ENCODE peak calls at places on chromosome 2, in eight cellular contexts. Z, V, C, J, L, H, M and U are unnamed samples.
A peak's percentile ranks its signal among the peaks of the same experiment; 100 is the strongest.

GRCh38 chr2:191713837-191714236 is 35.9 kb downstream of the NABP1 start:
- DNase-seq in Z (no peak), V (no peak), C (no peak), J (no peak), L (peak; percentile 45), H (no peak), M (no peak), U (no peak)

GRCh38 chr2:224369028-224369632 is 32.8 kb downstream of the FAM124B start:
- DNase-seq in Z (peak; percentile 30), V (no peak), C (no peak), J (peak; percentile 72), L (peak; percentile 77), H (no peak), M (peak; percentile 75), U (no peak)

GRCh38 chr2:32812316-32812715 is 134.4 kb upstream of the LTBP1 start:
- DNase-seq in Z (no peak), V (no peak), C (no peak), J (no peak), L (no peak), H (no peak), M (no peak), U (no peak)

GRCh38 chr2:42125887-42126594 is 43.1 kb upstream of the EML4 start:
- DNase-seq in Z (peak; percentile 66), V (no peak), C (no peak), J (no peak), L (no peak), H (no peak), M (peak; percentile 40), U (no peak)

GRCh38 chr2:216858312-216858711 is 1.6 kb downstream of the TNP1 start:
- DNase-seq in Z (peak; percentile 18), V (no peak), C (no peak), J (no peak), L (no peak), H (no peak), M (peak; percentile 70), U (no peak)

GRCh38 chr2:156320491-156320896 is 12.0 kb downstream of the NR4A2 start:
- DNase-seq in Z (peak; percentile 46), V (peak; percentile 67), C (no peak), J (peak; percentile 44), L (no peak), H (peak; percentile 30), M (peak; percentile 53), U (peak; percentile 48)

GRCh38 chr2:26519396-26519991 is 41.6 kb upstream of the OTOF start:
- DNase-seq in Z (peak; percentile 9), V (no peak), C (no peak), J (no peak), L (no peak), H (no peak), M (no peak), U (no peak)

GRCh38 chr2:43223412-43224040 is 2.9 kb downstream of the ZFP36L2 start:
- DNase-seq in Z (peak; percentile 45), V (no peak), C (no peak), J (no peak), L (peak; percentile 27), H (no peak), M (peak; percentile 69), U (no peak)

GRCh38 chr2:97858442-97858841 is 137.3 kb downstream of the TMEM131 start:
- DNase-seq in Z (no peak), V (no peak), C (no peak), J (peak; percentile 5), L (no peak), H (no peak), M (no peak), U (no peak)

GRCh38 chr2:98604547-98604946 is 3.8 kb downstream of the COA5 start:
- DNase-seq in Z (no peak), V (no peak), C (no peak), J (no peak), L (peak; percentile 40), H (no peak), M (no peak), U (no peak)

GRCh38 chr2:232860593-232861241 is 9.3 kb upstream of the SNORC start:
- DNase-seq in Z (peak; percentile 50), V (no peak), C (no peak), J (no peak), L (peak; percentile 25), H (no peak), M (no peak), U (no peak)

GRCh38 chr2:148721991-148722777 is 77.6 kb downstream of the EPC2 start:
- DNase-seq in Z (peak; percentile 47), V (no peak), C (no peak), J (no peak), L (no peak), H (no peak), M (no peak), U (no peak)

GRCh38 chr2:96526101-96526591 is 10.4 kb upstream of the ARID5A start:
- DNase-seq in Z (no peak), V (no peak), C (no peak), J (no peak), L (no peak), H (no peak), M (no peak), U (peak; percentile 29)

GRCh38 chr2:166410828-166411472 is 35.2 kb upstream of the SCN9A start:
- DNase-seq in Z (peak; percentile 98), V (no peak), C (peak; percentile 77), J (no peak), L (peak; percentile 86), H (no peak), M (peak; percentile 95), U (no peak)

GRCh38 chr2:143473206-143473605 is 344.0 kb downstream of the ARHGAP15 start:
- DNase-seq in Z (peak; percentile 77), V (no peak), C (no peak), J (no peak), L (peak; percentile 74), H (no peak), M (peak; percentile 73), U (no peak)

GRCh38 chr2:115294999-115295398 is 852.6 kb downstream of the DPP10 start:
- DNase-seq in Z (no peak), V (no peak), C (no peak), J (no peak), L (no peak), H (no peak), M (no peak), U (no peak)

GRCh38 chr2:241961454-241961853 is 91.9 kb downstream of the RTP5 start:
- DNase-seq in Z (no peak), V (no peak), C (no peak), J (no peak), L (no peak), H (no peak), M (no peak), U (no peak)

GRCh38 chr2:187129866-187130265 is 280.9 kb upstream of the ZSWIM2 start:
- DNase-seq in Z (no peak), V (no peak), C (no peak), J (no peak), L (no peak), H (no peak), M (no peak), U (no peak)

GRCh38 chr2:23541453-23542334 is 156.7 kb downstream of the KLHL29 start:
- DNase-seq in Z (no peak), V (no peak), C (no peak), J (no peak), L (no peak), H (no peak), M (peak; percentile 49), U (no peak)

DNA sequence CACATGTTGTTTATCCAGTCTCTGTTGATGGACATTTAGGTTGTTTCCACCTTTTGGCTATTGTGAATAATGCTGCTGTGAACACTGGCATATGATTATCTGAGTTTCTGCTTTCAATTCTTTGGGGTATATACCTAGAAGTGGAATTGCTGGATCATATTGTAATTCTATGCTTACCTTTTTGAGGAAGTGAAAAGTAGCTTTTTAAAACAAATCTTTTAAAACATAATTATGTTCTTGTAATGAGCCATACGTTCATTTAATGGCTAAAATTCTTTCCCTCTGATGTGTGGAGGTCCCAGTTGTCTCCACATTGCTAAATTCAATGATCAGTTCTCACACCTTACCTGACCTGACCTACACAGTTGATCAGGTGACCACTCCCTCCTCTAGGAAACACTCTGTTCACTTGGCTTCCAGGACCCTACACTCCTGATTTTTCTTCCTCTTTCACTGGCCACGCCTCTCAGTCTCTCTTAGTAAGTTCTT is 27.8 kb upstream of the SERTAD2 start:
- DNase-seq in Z (no peak), V (no peak), C (no peak), J (no peak), L (no peak), H (no peak), M (no peak), U (no peak)
- H3K4me1 ChIP-seq in Z (no peaks in the 10 kb centered on the region), V (no peaks in the 10 kb centered on the region), C (peaks cover 6% of the 10 kb centered on the region), J (peaks cover 8% of the 10 kb centered on the region), L (peaks cover 15% of the 10 kb centered on the region), H (peaks cover 15% of the 10 kb centered on the region), M (peaks cover 15% of the 10 kb centered on the region), U (no peaks in the 10 kb centered on the region)

DNA sequence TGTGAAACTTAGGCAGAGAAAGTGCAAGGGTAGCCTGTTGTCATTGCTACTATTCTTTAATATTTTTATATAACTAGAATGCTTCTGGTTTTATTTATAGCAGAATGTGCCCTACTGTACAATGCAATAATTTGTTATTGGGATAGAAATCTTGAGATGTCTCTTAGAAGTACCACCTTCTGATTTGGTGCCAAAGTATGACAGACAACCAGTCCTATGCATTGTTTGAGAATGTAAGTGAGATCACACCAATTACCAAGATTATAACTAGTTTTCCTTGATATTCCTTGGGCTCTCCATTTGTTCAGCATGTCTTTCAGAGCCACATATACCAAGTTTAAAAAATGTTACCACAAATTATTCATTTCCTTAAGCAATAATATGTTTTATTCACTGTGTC is 399.7 kb downstream of the CPS1 start:
- DNase-seq in Z (peak; percentile 63), V (no peak), C (no peak), J (no peak), L (no peak), H (no peak), M (no peak), U (no peak)
- H3K4me3 ChIP-seq in Z (no peak overlapping the region), V (no peak overlapping the region), C (no peak overlapping the region), J (no peak overlapping the region), L (no peak overlapping the region), H (no peak overlapping the region), M (no peak overlapping the region), U (no peak overlapping the region)

DNA sequence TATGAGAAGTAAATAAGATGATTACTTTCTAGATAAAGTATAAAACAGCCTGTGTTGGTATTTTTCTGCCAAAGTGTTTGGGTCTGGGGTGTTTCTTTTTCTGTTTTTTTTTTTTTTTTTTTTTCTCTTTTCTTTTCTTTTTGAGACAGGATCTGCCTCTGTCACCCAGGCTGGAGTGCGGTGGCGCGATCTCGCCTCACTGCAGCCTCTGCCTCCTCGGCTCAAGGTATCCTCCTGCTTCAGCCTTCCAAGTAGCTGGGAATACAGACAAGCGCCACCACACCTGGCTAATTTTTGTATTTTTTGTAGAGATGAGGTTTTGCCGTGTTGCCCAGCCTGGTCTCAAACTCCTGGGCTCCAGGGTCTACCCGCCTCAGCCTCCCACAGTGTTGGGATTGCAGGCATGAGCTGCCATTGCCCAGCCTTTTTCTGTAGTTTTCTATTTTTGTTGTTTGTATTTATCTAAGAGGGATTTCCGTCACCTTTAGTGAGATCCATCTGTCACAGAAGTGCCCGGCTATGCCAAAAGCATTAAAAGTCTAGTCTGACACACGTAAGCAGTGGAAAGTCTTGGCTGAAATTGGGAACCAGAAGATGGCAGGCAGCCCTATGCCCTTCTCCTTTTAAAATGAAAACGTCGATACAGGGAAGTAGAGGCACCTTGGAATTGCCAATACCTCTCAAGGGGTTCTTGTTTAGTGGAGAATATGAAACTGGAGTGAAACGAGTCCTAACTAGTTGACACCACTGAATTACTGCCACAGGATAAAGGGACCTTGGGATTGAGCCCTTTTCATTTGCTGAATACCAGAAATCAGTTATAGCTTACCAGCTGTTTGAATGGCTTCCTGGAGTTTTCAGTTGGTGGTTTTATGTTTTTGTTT is 14.0 kb downstream of the UGP2 start:
- DNase-seq in Z (no peak), V (no peak), C (no peak), J (no peak), L (no peak), H (no peak), M (no peak), U (no peak)
- H3K4me1 ChIP-seq in Z (peaks cover 3% of the 10 kb centered on the region), V (peaks cover 22% of the 10 kb centered on the region), C (peaks cover 7% of the 10 kb centered on the region), J (peaks cover 42% of the 10 kb centered on the region), L (peaks cover 4% of the 10 kb centered on the region), H (peaks cover 52% of the 10 kb centered on the region), M (peaks cover 25% of the 10 kb centered on the region), U (peaks cover 26% of the 10 kb centered on the region)

GRCh38 chr2:206250041-206250897 is 24.2 kb upstream of the ZDBF2 start:
- DNase-seq in Z (no peak), V (peak; percentile 23), C (no peak), J (peak; percentile 44), L (no peak), H (no peak), M (peak; percentile 56), U (no peak)
- H3K4me3 ChIP-seq in Z (peak overlapping the region; percentile 68), V (peak overlapping the region; percentile 15), C (peak overlapping the region; percentile 57), J (peak overlapping the region; percentile 22), L (no peak overlapping the region), H (peak overlapping the region; percentile 58), M (peak overlapping the region; percentile 70), U (no peak overlapping the region)